ENCODE peak calls at places on chromosomes 1 and 21, in six cellular contexts. P is fibroblast of lung, I is HepG2, S is MM.1S, V is IMR-90, C is H9. E is an unnamed sample.

GRCh38 chr1:161119379-161120061 is 1.6 kb downstream of the NIT1 start:
- DNase-seq in V (peak; percentile 75), P (peak; percentile 75), S (peak; percentile 80), I (no peak), C (peak; percentile 76), E (no peak)

GRCh38 chr1:74964508-74964907 is 169.7 kb upstream of the LHX8 start:
- DNase-seq in S (no peak), C (no peak), P (no peak), I (no peak), V (no peak), E (no peak)

GRCh38 chr1:116207126-116207735 is 96.0 kb downstream of the MAB21L3 start:
- DNase-seq in I (no peak), V (no peak), C (no peak), P (no peak), S (no peak), E (no peak)

GRCh38 chr1:41280189-41281032 is 38.3 kb upstream of the SCMH1 start:
- DNase-seq in I (no peak), V (no peak), P (no peak), S (no peak), C (no peak), E (no peak)

GRCh38 chr1:198741744-198742143 is 102.9 kb downstream of the PTPRC start:
- DNase-seq in V (peak; percentile 65), I (no peak), P (peak; percentile 19), C (peak; percentile 41), S (no peak), E (no peak)

GRCh38 chr1:67372136-67372535 is 58.1 kb downstream of the SERBP1 start:
- DNase-seq in V (peak; percentile 46), C (no peak), I (no peak), P (peak; percentile 21), S (no peak), E (no peak)

GRCh38 chr1:172005856-172006255 is 164.6 kb downstream of the DNM3 start:
- DNase-seq in C (no peak), V (peak; percentile 54), I (peak; percentile 45), P (no peak), S (no peak), E (no peak)

GRCh38 chr1:44808063-44808937 is at the start of gene BTBD19:
- DNase-seq in V (peak; percentile 91), S (no peak), I (peak; percentile 84), C (peak; percentile 88), P (peak; percentile 95), E (peak; percentile 54)

GRCh38 chr21:21731626-21732025 is 733.4 kb downstream of the NCAM2 start:
- DNase-seq in P (no peak), I (no peak), V (no peak), S (no peak), C (no peak), E (no peak)

GRCh38 chr1:193156117-193156825 is 30.1 kb downstream of the B3GALT2 start:
- DNase-seq in I (no peak), S (no peak), C (no peak), P (no peak), V (no peak), E (no peak)
- H4K20me1 ChIP-seq in I (no peaks in the 10 kb centered on the region), S (no peaks in the 10 kb centered on the region), C (no peaks in the 10 kb centered on the region), P (no peaks in the 10 kb centered on the region), V (peaks cover 6% of the 10 kb centered on the region), E (peaks cover 4% of the 10 kb centered on the region)

GRCh38 chr1:32198237-32199042 is 2.0 kb upstream of the CCDC28B start:
- DNase-seq in V (no peak), I (no peak), P (no peak), S (no peak), C (no peak), E (no peak)
- H3K4me2 ChIP-seq in V (no peak overlapping the region), I (no peak overlapping the region), P (no peak overlapping the region), S (no peak overlapping the region), C (no peak overlapping the region), E (no peak overlapping the region)

DNA sequence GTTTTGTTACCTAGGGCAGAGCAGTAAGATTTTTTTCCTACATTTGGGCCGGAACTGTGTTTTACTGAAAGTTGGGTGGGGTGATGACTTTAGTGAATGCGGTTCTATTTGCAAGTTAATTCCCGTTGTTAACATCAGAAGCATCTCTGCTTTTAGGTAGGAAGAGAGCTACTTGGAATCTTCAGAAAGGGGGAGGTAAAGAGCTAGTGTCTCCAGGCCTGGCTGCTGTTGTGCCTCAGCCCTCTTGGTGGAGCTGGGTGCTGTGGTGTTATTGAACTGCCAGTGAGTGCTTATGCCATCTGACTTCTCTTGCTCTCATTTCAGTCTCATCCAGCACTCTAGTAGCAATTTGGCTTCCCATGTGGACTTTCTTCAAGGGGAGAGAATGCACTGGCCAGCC is 3.4 kb downstream of the KDM4A start:
- DNase-seq in S (peak; percentile 31), I (no peak), V (peak; percentile 37), P (peak; percentile 23), C (peak; percentile 86), E (no peak)
- TF ChIP-seq CTCF in S (peak; percentile 27), I (peak; percentile 27), V (peak; percentile 35), P (peak; percentile 34), C (peak; percentile 69), E (no peak)

GRCh38 chr1:157042852-157043251 is 2.7 kb downstream of the ARHGEF11 start:
- DNase-seq in P (no peak), C (no peak), V (no peak), I (no peak), S (no peak), E (no peak)
- H4K20me1 ChIP-seq in P (no peaks in the 10 kb centered on the region), C (no peaks in the 10 kb centered on the region), V (peaks cover 42% of the 10 kb centered on the region), I (no peaks in the 10 kb centered on the region), S (no peaks in the 10 kb centered on the region), E (no peaks in the 10 kb centered on the region)

DNA sequence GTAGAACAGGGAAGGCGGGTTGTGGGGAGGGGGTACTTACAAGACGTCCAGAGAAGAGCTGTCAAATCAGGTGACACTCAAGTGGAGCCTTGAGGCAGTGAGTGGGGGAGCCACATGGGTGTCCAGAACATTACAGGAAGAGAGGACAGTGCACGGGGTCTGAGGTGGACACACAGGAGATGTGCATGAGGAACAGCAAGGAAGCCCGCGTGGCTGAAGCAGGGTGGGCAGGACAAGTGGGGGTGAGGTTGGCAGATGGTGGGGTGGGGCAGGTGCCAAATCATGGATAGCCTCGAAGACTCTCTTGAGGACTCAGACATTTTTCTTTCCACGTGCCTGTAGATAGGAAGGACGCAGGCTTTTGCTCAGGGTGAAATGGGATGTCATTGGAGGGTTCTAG is 921 bp downstream of the SMPDL3B start:
- DNase-seq in P (no peak), I (no peak), V (no peak), S (no peak), C (no peak), E (no peak)
- H3K4me2 ChIP-seq in P (no peak overlapping the region), I (peak overlapping the region; percentile 97), V (no peak overlapping the region), S (no peak overlapping the region), C (peak overlapping the region; percentile 91), E (peak overlapping the region; percentile 79)

DNA sequence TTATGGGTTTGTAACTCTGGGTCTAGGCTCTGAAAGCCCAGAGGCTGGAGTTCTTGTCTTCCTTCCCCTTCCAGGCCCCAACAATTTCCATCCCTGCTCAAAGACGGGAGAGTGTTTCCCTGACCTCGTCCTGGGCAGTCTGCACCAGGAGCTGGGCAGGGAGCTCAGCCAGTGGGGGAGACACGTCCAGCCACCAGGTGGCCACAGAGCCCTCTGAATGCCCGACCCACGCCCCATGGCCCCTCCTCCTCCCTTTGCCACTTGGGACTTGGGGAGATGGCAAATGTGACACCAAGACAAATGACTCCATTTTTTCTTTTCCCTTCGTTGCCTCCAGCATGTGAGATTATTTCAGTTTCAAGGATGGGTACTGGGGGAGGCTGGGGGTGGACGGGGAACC is 159.9 kb upstream of the AJAP1 start:
- DNase-seq in C (peak; percentile 63), I (no peak), P (no peak), V (no peak), S (no peak), E (no peak)
- TF ChIP-seq CTCF in C (peak; percentile 60), I (peak; percentile 24), P (no peak), V (no peak), S (no peak), E (no peak)

DNA sequence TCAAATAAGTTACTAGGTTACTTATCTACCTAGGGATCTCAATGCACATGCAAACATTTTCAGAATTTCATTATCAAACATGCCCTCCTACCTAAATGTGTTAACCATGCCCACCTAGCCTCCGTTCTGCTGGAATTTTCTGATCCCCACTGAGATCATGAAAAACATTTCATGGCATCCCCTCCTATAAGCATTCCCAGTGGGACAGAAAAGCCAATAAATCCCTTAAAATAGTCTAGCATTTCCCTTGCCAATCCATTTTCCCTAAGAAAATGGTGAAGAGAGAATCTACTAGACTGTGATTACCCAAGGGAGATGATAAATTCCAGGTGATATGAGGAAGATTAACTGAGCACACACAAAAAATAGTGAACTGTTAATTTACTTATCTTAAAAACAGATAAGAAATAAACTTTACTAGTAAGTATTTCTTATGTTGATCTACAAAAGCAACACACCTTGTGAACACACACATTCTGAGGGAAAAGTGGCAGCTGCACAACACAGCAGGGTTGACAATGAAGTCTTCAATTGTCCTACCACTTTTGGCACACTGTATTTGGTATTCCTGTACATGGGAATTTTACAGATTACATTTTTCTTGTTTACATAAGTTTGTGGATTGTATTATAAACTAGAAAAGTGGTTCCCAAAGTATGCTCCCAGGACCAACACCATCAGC is 49.6 kb downstream of the ARID4B start:
- DNase-seq in S (no peak), I (no peak), P (no peak), C (no peak), V (no peak), E (no peak)
- H4K20me1 ChIP-seq in S (peaks cover 24% of the 10 kb centered on the region), I (peaks cover 62% of the 10 kb centered on the region), P (peaks cover 5% of the 10 kb centered on the region), C (no peaks in the 10 kb centered on the region), V (peaks cover 76% of the 10 kb centered on the region), E (peaks cover 38% of the 10 kb centered on the region)

E was measured in PC-9.